ENCODE peak calls at places on chromosomes 4 and X, in four cellular contexts. X is PC-3, P is lower lobe of right lung, Z is kidney epithelial cell. B is an unnamed sample.

GRCh38 chrX:9528498-9528897 is 63.6 kb downstream of the TBL1X start:
- DNase-seq in Z (no peak), X (no peak), P (no peak), B (no peak)

GRCh38 chrX:72238183-72238582 is 644 bp downstream of the ERCC6L start:
- DNase-seq in Z (no peak), X (peak), P (no peak), B (no peak)

GRCh38 chr4:99720206-99720605 is 62.6 kb upstream of the C4orf54 start:
- DNase-seq in Z (no peak), X (no peak), P (no peak), B (no peak)

GRCh38 chr4:41418444-41418843 is 119.5 kb upstream of the LIMCH1 start:
- DNase-seq in P (no peak), Z (peak), X (peak), B (no peak)

GRCh38 chr4:129223955-129224354 is 128.0 kb downstream of the C4orf33 start:
- DNase-seq in Z (no peak), X (no peak), P (no peak), B (no peak)

GRCh38 chr4:168811793-168812651 is 198.0 kb downstream of the CBR4 start:
- DNase-seq in X (no peak), Z (no peak), P (no peak), B (no peak)

GRCh38 chr4:106422766-106423165 is 54.2 kb upstream of the GIMD1 start:
- DNase-seq in X (no peak), Z (no peak), P (no peak), B (no peak)

GRCh38 chr4:123397276-123398150 is 918 bp downstream of the SPRY1 start:
- DNase-seq in P (peak), X (peak), Z (no peak), B (peak)

GRCh38 chr4:186472948-186473347 is 82.4 kb downstream of the MTNR1A start:
- DNase-seq in P (no peak), X (peak), Z (no peak), B (no peak)

GRCh38 chrX:99394450-99394849 is 1015.6 kb downstream of the PCDH19 start:
- DNase-seq in P (no peak), Z (no peak), X (no peak), B (no peak)
- TF ChIP-seq CTCF in P (no peak), Z (no peak), X (no peak), B (no peak)

DNA sequence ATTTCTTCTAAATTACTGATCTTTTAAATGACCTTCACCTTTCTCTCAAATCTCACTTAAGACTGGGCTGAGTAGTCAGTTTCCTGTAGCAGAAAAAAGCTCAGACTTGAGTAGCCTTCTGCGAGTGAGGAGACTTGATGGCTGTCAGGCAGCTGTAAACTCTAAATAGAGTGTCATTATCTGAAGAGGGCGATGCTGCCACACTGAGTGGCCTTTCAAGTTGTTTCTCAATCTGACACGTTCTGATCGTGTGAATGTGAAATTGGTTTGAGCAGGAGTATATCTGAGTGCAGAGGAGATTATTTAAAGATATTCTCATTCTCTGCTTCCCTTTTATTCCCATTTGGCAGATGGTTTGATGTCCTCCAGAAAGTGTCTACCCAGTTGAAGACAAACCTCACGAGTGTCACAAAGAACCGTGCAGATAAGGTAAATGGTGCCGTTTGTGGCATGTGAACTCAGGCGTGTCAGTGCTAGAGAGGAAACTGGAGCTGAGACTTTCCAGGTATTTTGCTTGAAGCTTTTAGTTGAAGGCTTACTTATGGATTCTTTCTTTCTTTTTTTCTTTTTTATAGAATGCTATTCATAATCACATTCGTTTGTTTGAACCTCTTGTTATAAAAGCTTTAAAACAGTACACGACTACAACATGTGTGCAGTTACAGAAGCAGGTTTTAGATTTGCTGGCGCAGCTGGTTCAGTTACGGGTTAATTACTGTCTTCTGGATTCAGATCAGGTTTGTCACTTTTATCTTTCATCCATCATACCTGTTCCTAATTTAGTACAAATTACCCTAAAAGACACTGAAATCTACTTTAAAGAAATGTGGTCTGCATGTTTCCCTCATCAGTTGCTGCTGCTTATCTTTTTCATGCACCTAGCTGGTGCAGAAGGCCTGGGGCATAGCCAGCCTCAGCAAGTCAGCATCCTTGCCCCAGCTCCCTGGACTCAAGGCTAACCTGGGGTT is 74.3 kb upstream of the MSANTD1 start:
- DNase-seq in P (no peak), Z (no peak), X (no peak), B (no peak)
- TF ChIP-seq CTCF in P (no peak), Z (no peak), X (no peak), B (no peak)

GRCh38 chr4:154344686-154345085 is 146.9 kb downstream of the DCHS2 start:
- DNase-seq in P (no peak), Z (no peak), X (peak), B (no peak)
- TF ChIP-seq CTCF in P (no peak), Z (no peak), X (peak), B (no peak)

GRCh38 chr4:127782275-127783025 is at the start of gene HSPA4L:
- DNase-seq in Z (no peak), X (peak), P (peak), B (no peak)
- TF ChIP-seq CTCF in Z (peak), X (no peak), P (peak), B (peak)

GRCh38 chrX:56221101-56221500 is 11.1 kb upstream of the KLF8 start:
- DNase-seq in P (no peak), Z (no peak), X (no peak), B (no peak)

GRCh38 chrX:56216332-56216731 is 15.8 kb upstream of the KLF8 start:
- DNase-seq in Z (no peak), X (no peak), P (no peak), B (no peak)

GRCh38 chrX:56222473-56223000 is 9.6 kb upstream of the KLF8 start:
- DNase-seq in Z (no peak), X (no peak), P (no peak), B (no peak)

DNA sequence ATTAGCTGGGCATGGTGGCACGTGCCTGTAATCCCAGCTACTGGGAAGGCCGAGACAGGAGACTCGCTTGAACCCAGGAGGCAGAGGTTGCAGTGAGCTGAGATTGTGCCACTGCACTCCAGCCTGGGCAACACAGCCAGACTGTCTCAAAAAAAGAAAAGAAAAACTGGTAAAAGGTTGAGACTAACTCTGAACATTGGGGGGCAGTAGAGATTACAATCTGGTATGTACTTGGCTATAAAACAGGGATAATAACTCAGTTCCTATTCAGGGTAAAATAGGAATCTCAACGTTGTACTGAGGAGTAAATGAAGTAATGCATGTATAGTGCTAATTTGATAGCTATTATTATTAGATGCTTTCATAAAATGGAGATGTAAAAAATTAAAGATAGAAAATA is 12.5 kb upstream of the KLF8 start:
- DNase-seq in Z (no peak), P (no peak), X (peak), B (no peak)
- TF ChIP-seq CTCF in Z (peak), P (peak), X (peak), B (no peak)

DNA sequence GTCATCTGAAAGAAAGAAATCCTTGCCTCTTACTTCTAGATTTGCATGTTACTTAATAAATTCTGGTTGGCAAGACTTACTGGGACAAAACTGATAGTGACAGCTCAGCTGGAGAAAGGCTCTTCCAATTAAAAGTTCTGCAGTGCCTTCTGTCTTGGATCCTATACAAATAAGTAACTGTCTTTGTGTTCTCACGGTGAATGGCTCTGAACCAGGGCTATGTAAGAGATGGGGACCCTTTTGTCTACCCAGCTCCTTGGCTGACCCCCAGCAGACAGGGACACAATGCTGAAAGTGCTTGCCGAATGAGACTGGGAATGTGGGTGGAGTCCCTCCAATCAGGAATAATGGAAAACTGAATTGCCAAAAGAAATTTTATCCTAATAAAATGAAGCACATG is 89.5 kb downstream of the AASDH start:
- DNase-seq in Z (no peak), X (no peak), P (no peak), B (no peak)
- TF ChIP-seq CTCF in Z (no peak), X (no peak), P (no peak), B (no peak)

DNA sequence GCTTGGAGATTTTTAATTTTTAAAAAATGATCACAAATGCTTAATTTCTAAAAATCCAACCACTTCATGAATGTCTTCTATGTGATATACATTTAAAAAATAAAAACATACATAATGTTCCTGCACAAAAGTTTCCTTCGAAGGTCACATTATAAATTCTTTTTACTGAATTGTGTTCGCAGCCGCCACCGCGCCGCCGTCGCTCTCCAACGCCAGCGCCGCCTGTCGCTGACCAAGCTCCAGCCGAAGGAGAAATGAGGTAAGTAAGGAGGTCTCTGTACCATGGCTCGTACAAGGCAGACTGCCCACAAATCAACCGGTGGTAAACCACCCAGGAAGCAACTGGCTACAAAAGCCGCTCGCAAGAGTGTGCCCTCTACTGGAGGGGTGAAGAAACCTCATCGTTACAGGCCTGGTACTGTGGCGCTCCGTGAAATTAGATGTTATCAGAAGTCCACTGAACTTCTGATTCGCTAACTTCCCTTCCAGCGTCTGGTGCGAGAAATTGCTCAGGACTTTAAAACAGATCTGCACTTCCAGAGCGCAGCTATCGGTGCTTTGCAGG is 48.8 kb upstream of the NEUROG2 start:
- DNase-seq in P (no peak), X (no peak), Z (no peak), B (no peak)
- TF ChIP-seq CTCF in P (no peak), X (peak), Z (no peak), B (no peak)

DNA sequence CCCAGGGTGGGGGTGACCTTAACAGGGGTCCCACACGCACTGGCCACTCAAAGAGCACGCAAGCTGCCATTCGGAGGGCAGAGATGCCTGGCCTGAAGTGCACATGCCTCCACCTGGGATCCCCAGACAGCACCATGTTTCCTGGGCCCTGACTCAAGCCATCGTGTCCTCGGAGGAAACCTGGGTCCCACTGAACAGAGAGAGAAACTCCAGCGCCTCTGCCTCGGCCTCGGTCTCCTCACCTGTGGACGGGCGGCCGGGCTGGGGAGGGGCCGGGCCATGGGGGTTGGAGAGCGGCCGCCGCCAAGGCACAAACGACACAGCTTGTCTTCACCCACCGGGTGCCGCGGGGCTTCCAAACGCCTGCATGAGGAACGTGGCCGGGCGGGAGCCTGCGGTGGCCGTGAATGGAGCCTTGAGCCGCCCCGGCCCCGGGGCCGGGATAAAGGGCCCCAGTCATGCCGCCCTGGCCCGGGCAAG is 30.0 kb upstream of the FGFR3 start:
- DNase-seq in P (no peak), Z (no peak), X (no peak), B (no peak)
- TF ChIP-seq CTCF in P (no peak), Z (no peak), X (no peak), B (no peak)

DNA sequence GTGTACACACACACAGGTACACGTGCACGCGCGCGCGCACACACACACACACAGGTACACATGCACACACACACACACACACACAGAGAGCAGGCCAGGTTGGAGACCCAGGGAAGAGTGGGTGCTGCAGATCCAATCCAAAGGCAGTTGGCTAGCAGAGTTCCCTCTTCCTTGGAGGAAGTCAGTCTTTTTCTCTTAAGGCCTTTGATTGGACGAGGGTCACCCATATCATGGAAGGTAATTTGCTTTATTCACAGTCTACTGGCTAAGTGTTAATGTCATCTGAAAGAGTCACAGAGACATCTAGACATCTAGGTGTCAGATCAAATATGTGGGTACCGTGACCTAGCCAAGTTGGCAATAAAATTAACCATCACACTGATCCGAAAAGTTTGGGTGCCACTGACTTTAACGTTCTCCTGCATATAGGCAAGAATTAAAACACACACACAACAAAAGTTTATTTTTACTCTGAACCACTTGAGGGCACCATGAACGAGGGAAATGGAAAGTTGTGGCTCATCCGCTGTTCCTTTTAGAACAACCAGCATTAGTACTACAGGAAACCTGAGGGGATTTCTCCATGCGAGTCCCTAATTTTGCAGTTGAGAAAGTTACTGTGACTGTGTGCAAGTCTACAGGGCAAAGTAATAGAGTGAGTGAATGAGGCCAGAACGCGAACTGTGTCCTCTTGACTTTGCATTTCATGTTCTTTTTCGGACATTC is 66.0 kb upstream of the STOX2 start:
- DNase-seq in P (no peak), Z (no peak), X (peak), B (no peak)
- TF ChIP-seq CTCF in P (no peak), Z (no peak), X (peak), B (no peak)

GRCh38 chr4:116702949-116703348 is 382.4 kb downstream of the TRAM1L1 start:
- DNase-seq in P (no peak), X (peak), Z (no peak), B (no peak)
- TF ChIP-seq CTCF in P (no peak), X (peak), Z (no peak), B (no peak)

B was measured in Peyer's patch.